ENCODE peak calls at places on chromosome 6, in six cellular contexts. Z is neuronal stem cell, G is trophoblast cell, B is IMR-90, E is H9, S is H1. F is an unnamed sample.

GRCh38 chr6:141988954-141989705 is 143.6 kb upstream of the GJE1 start:
- DNase-seq in Z (peak; percentile 40), G (peak; percentile 92), B (peak; percentile 81), E (peak; percentile 69), S (peak; percentile 54), F (peak; percentile 78)

GRCh38 chr6:44101832-44102231 is 25.4 kb downstream of the MRPL14 start:
- DNase-seq in Z (no peak), G (no peak), B (no peak), E (no peak), S (no peak), F (no peak)

GRCh38 chr6:24451581-24452041 is 37.8 kb downstream of the GPLD1 start:
- DNase-seq in Z (no peak), G (peak; percentile 97), B (no peak), E (no peak), S (no peak), F (no peak)

GRCh38 chr6:7086488-7086887 is 21.3 kb upstream of the RREB1 start:
- DNase-seq in Z (no peak), G (peak; percentile 11), B (peak; percentile 28), E (no peak), S (no peak), F (peak; percentile 52)

GRCh38 chr6:140366991-140367390 is 992.5 kb upstream of the CITED2 start:
- DNase-seq in Z (no peak), G (peak; percentile 78), B (peak; percentile 95), E (no peak), S (no peak), F (peak; percentile 71)

GRCh38 chr6:113011389-113011788 is 664.3 kb downstream of the RFPL4B start:
- DNase-seq in Z (no peak), G (no peak), B (no peak), E (no peak), S (no peak), F (no peak)

GRCh38 chr6:44129841-44130322 is 2.5 kb downstream of the TMEM63B start:
- DNase-seq in Z (no peak), G (no peak), B (no peak), E (no peak), S (no peak), F (no peak)

GRCh38 chr6:138600726-138601125 is 101.4 kb upstream of the NHSL1 start:
- DNase-seq in Z (no peak), G (no peak), B (peak; percentile 84), E (no peak), S (no peak), F (no peak)

GRCh38 chr6:151763938-151764680 is 43.4 kb upstream of the ESR1 start:
- DNase-seq in Z (peak; percentile 68), G (peak; percentile 85), B (peak; percentile 73), E (peak; percentile 98), S (peak; percentile 93), F (peak; percentile 66)

GRCh38 chr6:40409143-40409542 is 178.0 kb downstream of the LRFN2 start:
- DNase-seq in Z (no peak), G (no peak), B (no peak), E (no peak), S (no peak), F (no peak)

GRCh38 chr6:67615796-67616195 is 1019.3 kb upstream of the ADGRB3 start:
- DNase-seq in Z (no peak), G (no peak), B (peak; percentile 19), E (no peak), S (no peak), F (peak; percentile 27)

GRCh38 chr6:147214248-147215227 is 10.3 kb downstream of the STXBP5 start:
- DNase-seq in Z (no peak), G (peak; percentile 30), B (peak; percentile 19), E (no peak), S (no peak), F (no peak)

GRCh38 chr6:65259080-65259479 is 447.9 kb downstream of the EYS start:
- DNase-seq in Z (no peak), G (peak; percentile 3), B (peak; percentile 27), E (no peak), S (no peak), F (peak; percentile 69)

GRCh38 chr6:37047933-37048850 is 42.7 kb downstream of the FGD2 start:
- DNase-seq in Z (no peak), G (no peak), B (no peak), E (no peak), S (no peak), F (no peak)

GRCh38 chr6:44481765-44482164 is 94.3 kb downstream of the CDC5L start:
- DNase-seq in Z (no peak), G (no peak), B (no peak), E (no peak), S (no peak), F (no peak)

GRCh38 chr6:37862992-37863391 is 43.5 kb downstream of the ZFAND3 start:
- DNase-seq in Z (no peak), G (no peak), B (peak; percentile 38), E (no peak), S (no peak), F (no peak)

GRCh38 chr6:117555882-117556498 is 46.3 kb downstream of the GOPC start:
- DNase-seq in Z (no peak), G (peak; percentile 86), B (peak; percentile 31), E (no peak), S (peak; percentile 74), F (peak; percentile 54)

GRCh38 chr6:148934534-148934933 is 187.7 kb downstream of the UST start:
- DNase-seq in Z (no peak), G (no peak), B (peak; percentile 58), E (no peak), S (no peak), F (peak; percentile 13)

GRCh38 chr6:166729658-166730057 is 102.6 kb upstream of the RPS6KA2 start:
- DNase-seq in Z (no peak), G (no peak), B (no peak), E (no peak), S (no peak), F (no peak)

GRCh38 chr6:7185561-7185960 is 77.8 kb downstream of the RREB1 start:
- DNase-seq in Z (no peak), G (no peak), B (no peak), E (no peak), S (no peak), F (no peak)

GRCh38 chr6:8182857-8183256 is 80.5 kb upstream of the EEF1E1 start:
- DNase-seq in Z (no peak), G (no peak), B (no peak), E (no peak), S (no peak), F (no peak)

GRCh38 chr6:30325150-30325872 is 1.4 kb upstream of the TRIM39 start:
- DNase-seq in Z (no peak), G (peak; percentile 67), B (peak; percentile 49), E (no peak), S (no peak), F (peak; percentile 87)

GRCh38 chr6:21823371-21823770 is 229.8 kb downstream of the SOX4 start:
- DNase-seq in Z (no peak), G (no peak), B (no peak), E (no peak), S (no peak), F (no peak)

GRCh38 chr6:41037107-41037900 is 1.7 kb downstream of the UNC5CL start:
- DNase-seq in Z (no peak), G (no peak), B (no peak), E (no peak), S (no peak), F (no peak)

GRCh38 chr6:129860901-129861665 is at the start of gene TMEM244:
- DNase-seq in Z (no peak), G (peak; percentile 9), B (peak; percentile 70), E (no peak), S (no peak), F (no peak)

GRCh38 chr6:83536034-83536646 is 23.8 kb downstream of the PRSS35 start:
- DNase-seq in Z (peak; percentile 46), G (peak; percentile 87), B (peak; percentile 53), E (peak; percentile 60), S (peak; percentile 84), F (peak; percentile 40)

GRCh38 chr6:13364842-13365241 is 36.5 kb upstream of the TBC1D7 start:
- DNase-seq in Z (no peak), G (no peak), B (no peak), E (no peak), S (no peak), F (no peak)

GRCh38 chr6:164693934-164694333 is 615.5 kb downstream of the C6orf118 start:
- DNase-seq in Z (no peak), G (no peak), B (no peak), E (no peak), S (no peak), F (no peak)

GRCh38 chr6:120876405-120876804 is 457.9 kb downstream of the TBC1D32 start:
- DNase-seq in Z (no peak), G (no peak), B (no peak), E (no peak), S (no peak), F (no peak)

GRCh38 chr6:24408719-24409410 is 6.1 kb downstream of the MRS2 start:
- DNase-seq in Z (no peak), G (no peak), B (no peak), E (no peak), S (no peak), F (no peak)

GRCh38 chr6:36836771-36837339 is 2.4 kb downstream of the CPNE5 start:
- DNase-seq in Z (no peak), G (no peak), B (no peak), E (no peak), S (no peak), F (no peak)

GRCh38 chr6:20217900-20218299 is 5.6 kb upstream of the MBOAT1 start:
- DNase-seq in Z (no peak), G (no peak), B (no peak), E (no peak), S (no peak), F (no peak)
- H4K91ac ChIP-seq in Z (no peak overlapping the region), G (no peak overlapping the region), B (no peak overlapping the region), E (no peak overlapping the region), S (no peak overlapping the region), F (no peak overlapping the region)

GRCh38 chr6:35678814-35679213 is 9.9 kb downstream of the FKBP5 start:
- DNase-seq in Z (no peak), G (no peak), B (no peak), E (no peak), S (no peak), F (no peak)
- H3K18ac ChIP-seq in Z (no peak overlapping the region), G (no peak overlapping the region), B (no peak overlapping the region), E (no peak overlapping the region), S (no peak overlapping the region), F (no peak overlapping the region)

GRCh38 chr6:158626360-158627167 is 18.0 kb downstream of the DYNLT1 start:
- DNase-seq in Z (no peak), G (no peak), B (no peak), E (no peak), S (no peak), F (no peak)

GRCh38 chr6:158627940-158628211 is 16.7 kb downstream of the DYNLT1 start:
- DNase-seq in Z (no peak), G (no peak), B (no peak), E (no peak), S (no peak), F (no peak)

GRCh38 chr6:158627168-158627939 is 17.2 kb downstream of the DYNLT1 start:
- DNase-seq in Z (no peak), G (no peak), B (no peak), E (no peak), S (no peak), F (no peak)

GRCh38 chr6:158624684-158625682 is 19.6 kb downstream of the DYNLT1 start:
- DNase-seq in Z (no peak), G (no peak), B (no peak), E (no peak), S (no peak), F (no peak)

GRCh38 chr6:158625881-158626305 is 18.6 kb downstream of the DYNLT1 start:
- DNase-seq in Z (no peak), G (no peak), B (no peak), E (no peak), S (no peak), F (no peak)
- H3K14ac ChIP-seq in Z (no peak overlapping the region), G (no peak overlapping the region), B (no peak overlapping the region), E (no peak overlapping the region), S (no peak overlapping the region), F (no peak overlapping the region)

GRCh38 chr6:157024745-157025144 is 247.6 kb downstream of the ARID1B start:
- DNase-seq in Z (no peak), G (no peak), B (no peak), E (no peak), S (no peak), F (no peak)
- H4K91ac ChIP-seq in Z (no peak overlapping the region), G (no peak overlapping the region), B (no peak overlapping the region), E (no peak overlapping the region), S (no peak overlapping the region), F (no peak overlapping the region)

F was measured in mesenchymal stem cell.